ENCODE peak calls at places on chromosomes 11 and 22, in seven cellular contexts. E is activated T-cell treated with anti-CD3 and anti-CD28 coated beads, Interleukin-2, amount 50 U/mL, for 24 hours; S is fibroblast of lung; C is CD4-positive, alpha-beta T cell; I is activated CD4-positive, CD25-positive, alpha-beta regulatory T cell; W is CD8-positive, alpha-beta memory T cell; U is ELF-1. D is an unnamed sample.

GRCh38 chr22:37486224-37486845 is at the start of gene MFNG:
- DNase-seq in E (peak; percentile 84), S (peak; percentile 17), C (peak; percentile 79), I (peak; percentile 49), W (peak; percentile 69), U (peak; percentile 73), D (peak; percentile 44)

GRCh38 chr11:17734418-17734911 is at the start of gene KCNC1:
- DNase-seq in E (no peak), S (peak; percentile 33), C (no peak), I (no peak), W (no peak), U (peak; percentile 37), D (peak; percentile 39)

GRCh38 chr22:28835630-28836189 is 35.3 kb upstream of the XBP1 start:
- DNase-seq in E (no peak), S (no peak), C (no peak), I (no peak), W (no peak), U (no peak), D (no peak)

GRCh38 chr11:75470681-75471080 is 37.7 kb upstream of the KLHL35 start:
- DNase-seq in E (no peak), S (no peak), C (no peak), I (no peak), W (no peak), U (no peak), D (no peak)

GRCh38 chr11:68008381-68009337 is 1.5 kb upstream of the ALDH3B1 start:
- DNase-seq in E (no peak), S (no peak), C (no peak), I (no peak), W (no peak), U (no peak), D (no peak)

GRCh38 chr22:39946571-39947407 is 13.4 kb upstream of the TMA7B start:
- DNase-seq in E (no peak), S (no peak), C (no peak), I (no peak), W (no peak), U (peak; percentile 66), D (no peak)

GRCh38 chr11:90698238-90698637 is 475.4 kb upstream of the CHORDC1 start:
- DNase-seq in E (no peak), S (no peak), C (no peak), I (no peak), W (no peak), U (no peak), D (no peak)

GRCh38 chr22:23088199-23088604 is 17.9 kb downstream of the GNAZ start:
- DNase-seq in E (peak; percentile 37), S (no peak), C (no peak), I (no peak), W (peak; percentile 4), U (peak; percentile 48), D (no peak)

GRCh38 chr22:49372530-49373288 is 455.0 kb downstream of the BRD1 start:
- DNase-seq in E (no peak), S (no peak), C (peak; percentile 23), I (no peak), W (no peak), U (peak; percentile 80), D (peak; percentile 28)

GRCh38 chr11:76861490-76861953 is 804 bp downstream of the ACER3 start:
- DNase-seq in E (peak; percentile 34), S (no peak), C (no peak), I (no peak), W (no peak), U (peak; percentile 42), D (peak; percentile 4)

GRCh38 chr11:206002-206384 is 1.2 kb downstream of the BET1L start:
- DNase-seq in E (no peak), S (no peak), C (no peak), I (no peak), W (no peak), U (no peak), D (no peak)

GRCh38 chr11:130315354-130315970 is 745 bp upstream of the ZBTB44 start:
- DNase-seq in E (peak; percentile 66), S (no peak), C (peak; percentile 65), I (peak; percentile 24), W (peak; percentile 36), U (peak; percentile 46), D (no peak)

GRCh38 chr11:8063319-8063718 is 17.7 kb upstream of the TUB start:
- DNase-seq in E (no peak), S (peak; percentile 85), C (no peak), I (no peak), W (no peak), U (no peak), D (no peak)

GRCh38 chr11:1751999-1752906 is 1.9 kb upstream of the IFITM10 start:
- DNase-seq in E (no peak), S (no peak), C (no peak), I (no peak), W (no peak), U (no peak), D (no peak)

GRCh38 chr11:74212533-74212932 is 41.4 kb downstream of the PPME1 start:
- DNase-seq in E (no peak), S (no peak), C (no peak), I (no peak), W (no peak), U (no peak), D (no peak)

GRCh38 chr11:102654761-102655160 is 29.6 kb upstream of the MMP20 start:
- DNase-seq in E (no peak), S (no peak), C (no peak), I (no peak), W (no peak), U (no peak), D (no peak)

GRCh38 chr11:115458877-115459276 is 45.3 kb downstream of the CADM1 start:
- DNase-seq in E (no peak), S (no peak), C (no peak), I (no peak), W (no peak), U (no peak), D (no peak)

D was measured in A673.